ENCODE peak calls at places on chromosomes 6 and 20, in four cellular contexts. D, C, X and H are unnamed samples.

GRCh38 chr20:431012-431904 is 23.2 kb downstream of the RBCK1 start:
- DNase-seq in C (peak; percentile 67), D (no peak), X (no peak), H (no peak)

GRCh38 chr6:63640062-63640461 is 4.5 kb downstream of the PHF3 start:
- DNase-seq in C (peak; percentile 76), D (no peak), X (no peak), H (no peak)

GRCh38 chr6:40482532-40482931 is 104.6 kb downstream of the LRFN2 start:
- DNase-seq in D (no peak), X (no peak), C (no peak), H (no peak)

GRCh38 chr6:28589952-28590340 is 64.3 kb downstream of the GPX5 start:
- DNase-seq in X (no peak), C (peak; percentile 2), D (no peak), H (no peak)

GRCh38 chr6:160667854-160668481 is 3.9 kb upstream of the LPA start:
- DNase-seq in X (no peak), C (no peak), D (no peak), H (no peak)

GRCh38 chr6:117344444-117345291 is 79.3 kb downstream of the VGLL2 start:
- DNase-seq in D (no peak), X (no peak), C (no peak), H (no peak)

GRCh38 chr6:101397199-101397598 is 3.7 kb downstream of the GRIK2 start:
- DNase-seq in X (no peak), C (peak; percentile 20), D (no peak), H (no peak)

GRCh38 chr6:147930743-147931142 is 411.9 kb upstream of the SASH1 start:
- DNase-seq in C (no peak), D (no peak), X (no peak), H (no peak)

GRCh38 chr20:43191946-43192847 is 2.5 kb upstream of the PTPRT start:
- DNase-seq in X (no peak), D (no peak), C (no peak), H (no peak)

GRCh38 chr6:144397141-144397540 is 112.0 kb downstream of the UTRN start:
- DNase-seq in C (no peak), D (no peak), X (no peak), H (no peak)

GRCh38 chr6:11853678-11854417 is 75.2 kb upstream of the ADTRP start:
- DNase-seq in D (no peak), X (no peak), C (no peak), H (no peak)

GRCh38 chr6:16623029-16623653 is 138.1 kb downstream of the ATXN1 start:
- DNase-seq in X (no peak), C (peak; percentile 55), D (no peak), H (no peak)

GRCh38 chr20:57880155-57880648 is 170.4 kb upstream of the PMEPA1 start:
- DNase-seq in D (peak; percentile 71), X (no peak), C (peak; percentile 33), H (no peak)

GRCh38 chr6:143556529-143556928 is 45.0 kb upstream of the FUCA2 start:
- DNase-seq in C (peak; percentile 93), X (no peak), D (no peak), H (no peak)

GRCh38 chr6:64012351-64013060 is 376.9 kb downstream of the PHF3 start:
- DNase-seq in D (no peak), X (no peak), C (peak; percentile 5), H (no peak)

GRCh38 chr20:14055127-14055742 is 59.9 kb downstream of the MACROD2 start:
- DNase-seq in X (peak; percentile 13), C (peak; percentile 42), D (no peak), H (no peak)

GRCh38 chr6:112877134-112878100 is 530.3 kb downstream of the RFPL4B start:
- DNase-seq in C (peak; percentile 97), X (no peak), D (no peak), H (no peak)

GRCh38 chr6:26017567-26017966 is 55.0 kb downstream of the TRIM38 start:
- DNase-seq in X (no peak), C (peak; percentile 95), D (peak; percentile 91), H (peak; percentile 81)